ENCODE peak calls at places on chromosomes 6 and 20, in eight cellular contexts. F is CD8-positive, alpha-beta T cell; Q is tibial artery; O is K562; R is endodermal cell; L is cardiac muscle cell; W is choroid plexus epithelial cell; U is epithelial cell of esophagus. M is an unnamed sample.

GRCh38 chr6:78538002-78538401 is 329.3 kb upstream of the IRAK1BP1 start:
- DNase-seq in R (no peak), Q (no peak), F (no peak), O (no peak), U (peak; percentile 80), W (no peak), L (no peak), M (no peak)

GRCh38 chr6:34324738-34325444 is 67.6 kb downstream of the NUDT3 start:
- DNase-seq in R (no peak), U (peak; percentile 67), W (peak; percentile 79), L (peak; percentile 28), Q (peak; percentile 68), F (no peak), O (peak; percentile 54), M (no peak)

GRCh38 chr6:157226026-157226639 is 97.2 kb downstream of the TMEM242 start:
- DNase-seq in F (no peak), L (no peak), W (peak; percentile 64), Q (peak; percentile 81), U (no peak), R (no peak), O (no peak), M (no peak)

GRCh38 chr20:44004306-44004915 is 89.8 kb downstream of the TOX2 start:
- DNase-seq in F (no peak), R (no peak), L (no peak), Q (no peak), O (no peak), W (no peak), U (no peak), M (no peak)

GRCh38 chr6:159769470-159769869 is 7.6 kb downstream of the ACAT2 start:
- DNase-seq in Q (no peak), U (no peak), R (no peak), F (no peak), L (no peak), W (no peak), O (no peak), M (no peak)

GRCh38 chr6:6645266-6645917 is 56.9 kb downstream of the LY86 start:
- DNase-seq in L (no peak), F (no peak), R (peak; percentile 28), Q (no peak), O (no peak), U (peak; percentile 72), W (no peak), M (no peak)

GRCh38 chr6:14068133-14068532 is 49.4 kb upstream of the CD83 start:
- DNase-seq in W (peak; percentile 88), U (peak; percentile 61), O (no peak), R (no peak), Q (no peak), F (no peak), L (no peak), M (peak; percentile 80)

GRCh38 chr6:76435174-76435573 is 362.7 kb upstream of the IMPG1 start:
- DNase-seq in L (no peak), W (peak; percentile 6), F (no peak), U (no peak), O (no peak), R (no peak), Q (no peak), M (no peak)

GRCh38 chr20:34877002-34877264 is 521 bp downstream of the ACSS2 start:
- DNase-seq in U (no peak), L (no peak), O (no peak), R (no peak), F (no peak), W (no peak), Q (no peak), M (no peak)

GRCh38 chr20:2692886-2693285 is 306 bp downstream of the EBF4 start:
- DNase-seq in W (no peak), U (no peak), L (peak; percentile 58), Q (no peak), O (peak; percentile 48), F (no peak), R (peak; percentile 66), M (no peak)

GRCh38 chr20:63017076-63017825 is 10.5 kb upstream of the BHLHE23 start:
- DNase-seq in W (no peak), F (no peak), O (no peak), L (no peak), U (no peak), Q (no peak), R (no peak), M (no peak)

GRCh38 chr6:116246089-116246488 is 7.8 kb downstream of the TSPYL4 start:
- DNase-seq in O (peak; percentile 35), F (no peak), W (peak; percentile 86), L (no peak), U (no peak), R (no peak), Q (no peak), M (peak; percentile 52)

GRCh38 chr6:101876431-101876830 is 482.9 kb downstream of the GRIK2 start:
- DNase-seq in Q (no peak), F (no peak), R (no peak), U (no peak), O (no peak), W (peak; percentile 5), L (peak; percentile 3), M (no peak)

GRCh38 chr6:160121981-160122380 is 366 bp downstream of the SLC22A1 start:
- DNase-seq in L (no peak), U (no peak), O (no peak), W (no peak), F (no peak), Q (peak; percentile 41), R (peak; percentile 28), M (no peak)

GRCh38 chr6:170448745-170449144 is 104.4 kb downstream of the PSMB1 start:
- DNase-seq in W (no peak), F (no peak), R (peak; percentile 33), Q (no peak), L (no peak), U (no peak), O (no peak), M (no peak)

GRCh38 chr6:4587171-4587570 is 189.0 kb upstream of the CDYL start:
- DNase-seq in R (no peak), U (no peak), W (no peak), F (no peak), Q (no peak), L (no peak), O (no peak), M (no peak)

GRCh38 chr6:143059616-143060353 is 904 bp upstream of the AIG1 start:
- DNase-seq in R (peak; percentile 53), F (peak; percentile 18), L (no peak), W (peak; percentile 86), Q (no peak), U (peak; percentile 97), O (no peak), M (peak; percentile 51)

GRCh38 chr6:22681761-22682160 is 112.4 kb downstream of the HDGFL1 start:
- DNase-seq in W (no peak), U (no peak), F (no peak), O (no peak), L (no peak), R (no peak), Q (no peak), M (no peak)

GRCh38 chr20:58017237-58017969 is 211.1 kb downstream of the ANKRD60 start:
- DNase-seq in L (no peak), W (peak; percentile 53), U (peak; percentile 76), R (peak; percentile 15), F (no peak), O (no peak), Q (no peak), M (no peak)

GRCh38 chr6:27177454-27178000 is 70.0 kb upstream of the PRSS16 start:
- DNase-seq in L (peak; percentile 83), W (peak; percentile 85), R (peak; percentile 94), Q (peak; percentile 90), O (peak; percentile 70), F (peak; percentile 66), U (peak; percentile 92), M (no peak)

GRCh38 chr6:138774370-138774769 is 801 bp downstream of the CCDC28A start:
- DNase-seq in W (no peak), U (no peak), Q (no peak), F (no peak), L (no peak), R (no peak), O (no peak), M (no peak)

DNA sequence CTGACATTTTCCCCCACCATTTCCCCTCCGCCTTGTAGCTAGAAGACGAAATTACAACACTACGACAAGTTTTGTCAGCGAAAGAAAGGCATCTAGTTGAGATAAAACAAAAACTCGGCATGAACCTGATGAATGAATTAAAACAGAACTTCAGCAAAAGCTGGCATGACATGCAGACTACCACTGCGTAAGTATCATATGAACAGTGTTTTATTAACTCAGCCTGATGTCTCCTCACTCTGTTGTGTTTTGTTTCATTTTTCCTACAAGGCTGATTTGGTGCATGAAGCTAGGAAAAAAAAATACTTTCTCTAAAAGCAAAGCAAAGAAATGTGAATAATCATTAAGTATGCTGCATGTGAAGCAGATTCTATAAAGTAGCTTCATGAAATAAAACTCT is 72.7 kb downstream of the HDDC2 start:
- DNase-seq in W (peak; percentile 38), O (no peak), L (no peak), F (no peak), U (no peak), Q (no peak), R (no peak), M (no peak)
- H3K4me3 ChIP-seq in W (peak overlapping the region; percentile 36), O (no peak overlapping the region), L (no peak overlapping the region), F (no peak overlapping the region), U (no peak overlapping the region), Q (peak overlapping the region; percentile 1), R (no peak overlapping the region), M (no peak overlapping the region)

DNA sequence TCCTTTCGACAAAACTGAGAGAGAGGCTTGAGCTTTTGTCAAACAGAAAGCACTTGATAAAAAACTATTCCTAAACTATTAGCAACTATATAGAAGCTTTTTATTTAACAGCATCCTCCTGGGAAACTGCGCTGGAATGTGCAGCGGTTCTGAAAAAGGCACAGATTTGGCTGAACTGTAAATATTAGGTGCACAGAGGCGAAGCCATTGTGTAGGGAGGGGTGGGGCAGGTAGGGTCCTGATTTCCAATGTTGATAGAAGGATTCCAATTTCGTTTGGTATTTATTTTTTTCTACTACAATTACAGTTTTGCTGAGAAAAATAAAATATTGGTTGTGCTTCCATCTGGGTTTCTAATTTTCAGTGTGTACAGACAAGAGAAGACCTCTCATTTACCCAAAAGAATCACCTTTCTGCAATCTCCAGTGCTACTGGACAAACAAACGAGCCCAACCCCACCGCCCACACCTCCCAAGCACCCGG is 688 bp upstream of the SH3BGRL2 start:
- DNase-seq in U (no peak), R (no peak), O (no peak), Q (no peak), F (no peak), W (no peak), L (no peak), M (no peak)
- H3K4me3 ChIP-seq in U (peak overlapping the region; percentile 70), R (peak overlapping the region; percentile 94), O (peak overlapping the region; percentile 74), Q (peak overlapping the region; percentile 67), F (peak overlapping the region; percentile 57), W (peak overlapping the region; percentile 76), L (peak overlapping the region; percentile 66), M (peak overlapping the region; percentile 78)

GRCh38 chr20:48246391-48246790 is 461.1 kb upstream of the SULF2 start:
- DNase-seq in L (no peak), W (no peak), Q (no peak), R (no peak), F (no peak), O (no peak), U (no peak), M (no peak)
- H3K4me3 ChIP-seq in L (no peak overlapping the region), W (no peak overlapping the region), Q (no peak overlapping the region), R (no peak overlapping the region), F (no peak overlapping the region), O (no peak overlapping the region), U (no peak overlapping the region), M (no peak overlapping the region)

DNA sequence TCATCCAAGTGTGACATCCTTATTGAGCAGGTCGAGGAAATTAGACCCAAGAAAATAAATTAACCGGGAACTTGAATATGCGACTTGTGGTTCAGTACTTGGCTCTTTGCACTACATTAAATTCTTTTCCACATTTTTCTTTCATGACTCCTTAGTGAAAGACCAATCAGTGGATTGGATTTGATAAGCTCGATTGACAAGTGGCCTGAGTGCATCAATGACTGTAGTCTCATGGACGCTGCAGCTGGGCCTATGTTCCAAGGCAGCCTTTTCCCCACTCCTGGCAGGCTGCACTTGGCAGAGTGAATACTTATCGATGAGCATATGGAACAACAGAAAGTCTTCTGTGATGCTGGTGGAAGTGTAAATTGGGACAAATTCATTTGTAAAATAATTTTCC is 210.8 kb upstream of the EXOC2 start:
- DNase-seq in Q (no peak), L (no peak), O (no peak), W (peak; percentile 67), R (no peak), U (no peak), F (no peak), M (no peak)
- H3K4me3 ChIP-seq in Q (no peak overlapping the region), L (no peak overlapping the region), O (no peak overlapping the region), W (no peak overlapping the region), R (no peak overlapping the region), U (no peak overlapping the region), F (no peak overlapping the region), M (no peak overlapping the region)

M was measured in AG04450.